ENCODE peak calls at places on chromosomes 5 and 9, in ten cellular contexts. F, P, O, B, S, V, M, A, G and H are unnamed samples.

GRCh38 chr9:83956288-83957028 is 23.6 kb downstream of the HNRNPK start:
- DNase-seq in F (peak), P (peak), O (peak), B (peak), S (peak), V (peak), M (no peak), A (no peak), G (peak), H (no peak)

GRCh38 chr5:119398713-119399492 is 43.1 kb downstream of the TNFAIP8 start:
- DNase-seq in F (no peak), P (no peak), O (no peak), B (peak), S (peak), V (no peak), M (no peak), A (no peak), G (peak), H (no peak)

GRCh38 chr5:107322936-107323335 is 347.8 kb downstream of the EFNA5 start:
- DNase-seq in F (no peak), P (no peak), O (no peak), B (no peak), S (no peak), V (no peak), M (no peak), A (no peak), G (no peak), H (no peak)

GRCh38 chr9:99626424-99626823 is 195.3 kb upstream of the NR4A3 start:
- DNase-seq in F (no peak), P (no peak), O (no peak), B (no peak), S (no peak), V (no peak), M (peak), A (no peak), G (no peak), H (no peak)

GRCh38 chr5:7396169-7397004 is 449 bp downstream of the ADCY2 start:
- DNase-seq in F (peak), P (no peak), O (no peak), B (no peak), S (no peak), V (no peak), M (no peak), A (peak), G (no peak), H (peak)

GRCh38 chr5:155529366-155529765 is 515.8 kb downstream of the KIF4B start:
- DNase-seq in F (peak), P (no peak), O (no peak), B (no peak), S (no peak), V (no peak), M (no peak), A (no peak), G (no peak), H (peak)

GRCh38 chr9:127847155-127847463 is 7.3 kb downstream of the ENG start:
- DNase-seq in F (no peak), P (no peak), O (no peak), B (no peak), S (no peak), V (no peak), M (no peak), A (no peak), G (no peak), H (no peak)

GRCh38 chr9:105150991-105151685 is 93.3 kb upstream of the SLC44A1 start:
- DNase-seq in F (peak), P (no peak), O (peak), B (no peak), S (no peak), V (no peak), M (no peak), A (no peak), G (no peak), H (no peak)

GRCh38 chr9:71119746-71120145 is 1.7 kb downstream of the TRPM3 start:
- DNase-seq in F (no peak), P (no peak), O (no peak), B (no peak), S (no peak), V (no peak), M (no peak), A (peak), G (no peak), H (no peak)

GRCh38 chr5:134420326-134420725 is 8.6 kb upstream of the CDKN2AIPNL start:
- DNase-seq in F (no peak), P (no peak), O (no peak), B (no peak), S (no peak), V (no peak), M (no peak), A (no peak), G (no peak), H (no peak)

GRCh38 chr9:91681461-91682305 is 258.1 kb upstream of the NFIL3 start:
- DNase-seq in F (peak), P (peak), O (peak), B (peak), S (peak), V (peak), M (peak), A (peak), G (peak), H (no peak)

GRCh38 chr9:124960409-124960752 is 19.5 kb upstream of the GOLGA1 start:
- DNase-seq in F (no peak), P (no peak), O (no peak), B (no peak), S (no peak), V (no peak), M (no peak), A (no peak), G (no peak), H (peak)

GRCh38 chr5:129113867-129114266 is 19.3 kb downstream of the ISOC1 start:
- DNase-seq in F (no peak), P (no peak), O (no peak), B (no peak), S (no peak), V (no peak), M (no peak), A (no peak), G (no peak), H (no peak)

GRCh38 chr5:72428664-72429063 is 78.5 kb downstream of the ZNF366 start:
- DNase-seq in F (no peak), P (no peak), O (no peak), B (no peak), S (no peak), V (no peak), M (no peak), A (no peak), G (no peak), H (no peak)

GRCh38 chr5:107618233-107618632 is 52.5 kb downstream of the EFNA5 start:
- DNase-seq in F (peak), P (no peak), O (no peak), B (no peak), S (no peak), V (no peak), M (no peak), A (no peak), G (no peak), H (peak)

GRCh38 chr5:149400304-149400703 is 21.2 kb upstream of the IL17B start:
- DNase-seq in F (no peak), P (no peak), O (peak), B (no peak), S (no peak), V (peak), M (no peak), A (peak), G (no peak), H (no peak)

GRCh38 chr9:18331808-18332209 is 142.1 kb upstream of the ADAMTSL1 start:
- DNase-seq in F (no peak), P (no peak), O (no peak), B (no peak), S (no peak), V (no peak), M (no peak), A (no peak), G (no peak), H (no peak)

GRCh38 chr5:1663186-1663585 is 136.5 kb downstream of the MRPL36 start:
- DNase-seq in F (no peak), P (no peak), O (no peak), B (peak), S (no peak), V (peak), M (no peak), A (no peak), G (peak), H (no peak)

GRCh38 chr5:135491552-135492318 is 39.6 kb upstream of the TIFAB start:
- DNase-seq in F (peak), P (no peak), O (peak), B (peak), S (no peak), V (no peak), M (no peak), A (peak), G (no peak), H (peak)

GRCh38 chr5:76041863-76042262 is 41.3 kb upstream of the SV2C start:
- DNase-seq in F (peak), P (no peak), O (no peak), B (no peak), S (no peak), V (no peak), M (no peak), A (peak), G (peak), H (peak)

GRCh38 chr5:160188151-160188967 is 40.9 kb upstream of the FABP6 start:
- DNase-seq in F (peak), P (no peak), O (peak), B (peak), S (peak), V (peak), M (no peak), A (peak), G (peak), H (no peak)

DNA sequence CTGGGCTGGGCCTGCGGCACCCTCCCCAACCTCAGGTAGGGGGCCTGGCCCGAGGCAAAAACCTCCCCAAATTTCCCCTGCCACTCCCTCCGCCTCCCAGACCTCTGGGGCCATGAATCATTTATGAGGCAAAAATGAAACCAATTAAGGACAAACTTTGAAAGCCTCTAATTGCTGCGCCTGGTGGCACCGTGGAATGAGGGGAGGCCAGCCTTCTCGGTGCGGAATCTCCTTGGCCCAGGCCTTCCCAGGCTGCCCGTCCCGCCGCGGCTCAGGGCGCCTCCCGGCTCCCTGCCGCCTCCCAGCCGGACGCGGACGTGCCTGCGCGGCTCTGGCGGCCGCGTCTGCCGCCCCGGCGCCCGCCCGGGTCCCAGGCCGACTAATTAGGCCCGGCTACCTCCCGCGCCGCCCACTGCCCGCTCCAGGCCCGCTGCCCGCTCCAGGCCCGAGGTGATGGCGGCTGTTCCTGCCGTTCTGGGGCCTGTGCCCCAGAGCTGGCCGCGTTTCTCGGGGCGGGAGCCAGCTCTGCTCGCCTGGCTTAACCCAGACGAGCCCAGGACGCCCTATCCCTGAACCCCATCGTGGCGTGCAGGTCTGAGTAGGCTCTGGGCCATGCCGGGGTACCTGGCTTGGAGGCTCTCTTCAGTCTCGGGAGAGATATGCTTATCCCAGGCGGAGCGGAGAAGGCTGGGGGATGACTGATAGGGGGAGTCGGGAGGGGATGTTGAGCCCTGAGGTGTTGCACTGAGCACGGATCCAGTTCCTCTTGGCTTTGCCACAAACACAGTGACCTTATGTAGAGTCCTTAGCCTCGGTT is 20.1 kb downstream of the CXXC5 start:
- DNase-seq in F (peak), P (no peak), O (peak), B (peak), S (no peak), V (no peak), M (no peak), A (peak), G (peak), H (peak)
- H3K27ac ChIP-seq in F (peak), P (peak), O (no peak), B (peak), S (peak), V (peak), M (peak), A (peak), G (peak), H (peak)

DNA sequence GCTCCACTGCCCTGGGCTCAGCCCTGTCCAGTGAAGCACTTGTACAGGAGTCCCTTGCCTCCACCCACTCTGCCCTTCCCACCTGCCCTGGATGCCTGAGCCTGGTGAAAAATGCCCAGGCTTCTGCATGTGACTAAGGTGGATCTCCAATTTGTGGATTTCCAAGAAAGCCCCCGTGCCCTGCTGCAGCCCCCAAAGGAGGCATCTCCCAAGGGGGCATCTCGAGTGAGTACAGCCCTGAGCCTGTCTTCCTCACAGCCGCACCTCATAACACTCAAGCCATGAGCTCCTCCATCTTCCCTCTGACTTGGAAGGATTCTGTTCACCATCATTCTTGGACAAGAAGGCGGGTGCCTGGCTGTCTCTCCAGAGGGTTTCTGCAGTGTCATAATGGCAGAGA is 158.0 kb upstream of the PPP1R26 start:
- DNase-seq in F (no peak), P (no peak), O (no peak), B (no peak), S (no peak), V (no peak), M (no peak), A (no peak), G (no peak), H (no peak)
- TF ChIP-seq CTCF in F (no peak), P (no peak), O (no peak), B (no peak), S (no peak), V (no peak), M (no peak), A (no peak), G (no peak), H (no peak)

DNA sequence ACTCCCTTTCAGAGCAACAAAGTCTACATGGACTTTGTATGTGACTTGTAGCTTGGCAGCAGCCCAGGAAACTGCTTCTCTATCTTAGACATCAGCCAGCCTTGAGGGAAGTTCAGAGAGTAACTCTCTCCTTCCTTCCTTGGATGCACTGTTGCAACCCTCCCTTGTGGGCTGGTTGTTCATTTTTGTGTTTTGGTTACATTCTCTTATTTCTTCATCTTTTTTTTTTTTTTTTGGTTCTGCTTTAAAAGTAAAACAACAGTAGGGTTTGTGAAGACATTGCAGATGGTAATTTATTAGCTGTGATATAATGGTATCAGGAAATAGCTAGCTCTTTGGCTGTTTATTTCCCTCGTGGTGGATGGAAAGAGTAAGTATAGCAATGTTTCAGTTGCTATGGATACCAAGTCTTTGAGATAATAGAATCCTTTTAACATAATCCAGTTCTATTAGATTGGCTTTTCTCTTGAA is 97.9 kb upstream of the MAMDC2 start:
- DNase-seq in F (no peak), P (no peak), O (no peak), B (no peak), S (peak), V (peak), M (peak), A (no peak), G (no peak), H (no peak)
- H3K27ac ChIP-seq in F (no peak), P (no peak), O (peak), B (no peak), S (no peak), V (no peak), M (no peak), A (no peak), G (no peak), H (no peak)

GRCh38 chr5:77972545-77973252 is 196.6 kb upstream of the TBCA start:
- DNase-seq in F (no peak), P (no peak), O (no peak), B (no peak), S (no peak), V (no peak), M (no peak), A (peak), G (no peak), H (no peak)
- TF ChIP-seq CTCF in F (no peak), P (no peak), O (no peak), B (peak), S (no peak), V (no peak), M (no peak), A (peak), G (no peak), H (peak)

GRCh38 chr5:179698935-179699639 is at the start of gene CANX:
- DNase-seq in F (peak), P (no peak), O (no peak), B (no peak), S (no peak), V (no peak), M (no peak), A (no peak), G (no peak), H (no peak)

GRCh38 chr5:179697108-179697507 is 1.7 kb upstream of the CANX start:
- DNase-seq in F (no peak), P (no peak), O (no peak), B (no peak), S (no peak), V (peak), M (no peak), A (no peak), G (no peak), H (no peak)

GRCh38 chr5:179700401-179700918 is 1.7 kb downstream of the CANX start:
- DNase-seq in F (peak), P (no peak), O (no peak), B (no peak), S (no peak), V (no peak), M (peak), A (no peak), G (no peak), H (no peak)

GRCh38 chr5:179697993-179698934 is 503 bp upstream of the CANX start:
- DNase-seq in F (peak), P (peak), O (peak), B (peak), S (peak), V (peak), M (peak), A (peak), G (peak), H (peak)

GRCh38 chr5:179699640-179700298 is 1.0 kb downstream of the CANX start:
- DNase-seq in F (peak), P (no peak), O (no peak), B (peak), S (peak), V (no peak), M (no peak), A (peak), G (no peak), H (no peak)
- H3K27ac ChIP-seq in F (peak), P (peak), O (peak), B (peak), S (peak), V (peak), M (peak), A (no peak), G (peak), H (peak)

DNA sequence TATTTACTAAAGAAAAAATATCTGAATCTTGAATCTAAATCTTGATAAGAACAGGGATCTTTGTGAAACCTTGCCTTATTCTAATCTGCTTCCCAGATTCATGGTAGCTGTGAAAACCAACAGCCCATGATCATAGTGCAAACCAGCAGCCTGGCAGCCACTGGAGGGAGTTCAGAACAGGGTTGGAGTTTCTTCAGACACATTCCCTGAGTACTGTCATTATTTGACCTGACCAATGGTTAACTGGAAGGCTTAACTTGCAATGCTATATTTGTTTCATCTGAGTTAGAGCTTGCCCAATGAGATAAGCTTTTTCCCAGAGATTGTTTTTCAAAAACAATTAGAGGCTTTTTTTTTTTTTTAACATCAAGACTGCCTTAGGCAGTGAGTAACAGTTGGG is 47.8 kb downstream of the LOX start:
- DNase-seq in F (no peak), P (no peak), O (no peak), B (no peak), S (no peak), V (no peak), M (no peak), A (peak), G (no peak), H (no peak)
- TF ChIP-seq CTCF in F (no peak), P (no peak), O (no peak), B (no peak), S (no peak), V (no peak), M (no peak), A (peak), G (peak), H (no peak)